ENCODE peak calls at places on chromosomes 7 and 10, in eight cellular contexts. E is iris pigment epithelial cell; Z is cardiac muscle cell; T is activated T-cell treated with anti-CD3 and anti-CD28 coated beads, Interleukin-2, amount 50 U/mL, for 72 hours; S is CD8-positive, alpha-beta T cell; I is HFF-Myc; W is activated CD4-positive, alpha-beta T cell treated with anti-CD3 and anti-CD28 coated beads for 48 hours; X is T-helper 9 cell. L is an unnamed sample.
A peak's percentile ranks its signal among the peaks of the same experiment; 100 is the strongest.

GRCh38 chr10:130461631-130462030 is 325.4 kb downstream of the GLRX3 start:
- DNase-seq in E (no peak), Z (no peak), T (no peak), S (no peak), I (no peak), W (no peak), X (no peak), L (no peak)

GRCh38 chr10:71664585-71664984 is 55.0 kb downstream of the C10orf105 start:
- DNase-seq in E (no peak), Z (no peak), T (no peak), S (no peak), I (no peak), W (no peak), X (no peak), L (no peak)

GRCh38 chr7:19427944-19428343 is 280.9 kb downstream of the POLR1F start:
- DNase-seq in E (no peak), Z (no peak), T (no peak), S (no peak), I (no peak), W (no peak), X (no peak), L (no peak)

GRCh38 chr10:80996615-80997193 is 459.0 kb downstream of the SH2D4B start:
- DNase-seq in E (no peak), Z (no peak), T (no peak), S (no peak), I (no peak), W (no peak), X (no peak), L (peak; percentile 35)

GRCh38 chr7:88226886-88227516 is 7.2 kb upstream of the SRI start:
- DNase-seq in E (peak; percentile 85), Z (no peak), T (no peak), S (no peak), I (peak; percentile 26), W (no peak), X (no peak), L (peak; percentile 97)

GRCh38 chr7:35691827-35692307 is 3.1 kb downstream of the HERPUD2 start:
- DNase-seq in E (no peak), Z (peak; percentile 7), T (peak; percentile 44), S (peak; percentile 39), I (no peak), W (peak; percentile 52), X (peak; percentile 23), L (no peak)

GRCh38 chr10:20858292-20859124 is 38.6 kb downstream of the NEBL start:
- DNase-seq in E (peak; percentile 48), Z (no peak), T (no peak), S (no peak), I (peak; percentile 3), W (no peak), X (no peak), L (peak; percentile 32)

GRCh38 chr7:44466300-44467216 is 23.9 kb downstream of the NUDCD3 start:
- DNase-seq in E (peak; percentile 85), Z (no peak), T (no peak), S (no peak), I (no peak), W (peak; percentile 22), X (no peak), L (no peak)

GRCh38 chr10:88467835-88468485 is 115.2 kb downstream of the RNLS start:
- DNase-seq in E (peak; percentile 28), Z (no peak), T (no peak), S (no peak), I (no peak), W (no peak), X (no peak), L (no peak)

GRCh38 chr10:48207853-48208252 is 66.6 kb downstream of the FRMPD2 start:
- DNase-seq in E (no peak), Z (no peak), T (no peak), S (no peak), I (no peak), W (no peak), X (no peak), L (no peak)

GRCh38 chr7:140541513-140542192 is 62.3 kb upstream of the MKRN1 start:
- DNase-seq in E (peak; percentile 89), Z (peak; percentile 82), T (no peak), S (no peak), I (peak; percentile 97), W (no peak), X (no peak), L (peak; percentile 62)

GRCh38 chr10:125060038-125060437 is 100.3 kb downstream of the CTBP2 start:
- DNase-seq in E (peak; percentile 49), Z (peak; percentile 46), T (no peak), S (no peak), I (no peak), W (no peak), X (no peak), L (no peak)

GRCh38 chr10:98861962-98862361 is 373.7 kb downstream of the HPSE2 start:
- DNase-seq in E (no peak), Z (no peak), T (no peak), S (no peak), I (no peak), W (no peak), X (no peak), L (no peak)

GRCh38 chr7:116829493-116829892 is 32.9 kb upstream of the CAPZA2 start:
- DNase-seq in E (no peak), Z (no peak), T (no peak), S (no peak), I (no peak), W (no peak), X (no peak), L (no peak)

GRCh38 chr10:43117777-43118583 is 20.3 kb upstream of the CSGALNACT2 start:
- DNase-seq in E (no peak), Z (no peak), T (no peak), S (no peak), I (no peak), W (no peak), X (no peak), L (no peak)